ENCODE peak calls at places on chromosome X, in four cellular contexts. K, O, P and Y are unnamed samples.
A peak's percentile ranks its signal among the peaks of the same experiment; 100 is the strongest.

GRCh38 chrX:74232859-74233258 is 71.1 kb upstream of the ZCCHC13 start:
- DNase-seq in K (no peak), P (no peak), O (no peak), Y (no peak)

GRCh38 chrX:31931225-31931624 is 859.4 kb upstream of the FTHL17 start:
- DNase-seq in K (no peak), P (no peak), O (no peak), Y (no peak)

GRCh38 chrX:128078545-128078944 is 26.3 kb upstream of the ACTRT1 start:
- DNase-seq in K (no peak), O (no peak), P (no peak), Y (no peak)

GRCh38 chrX:152861116-152861515 is 30.3 kb downstream of the NSDHL start:
- DNase-seq in P (no peak), O (no peak), K (no peak), Y (no peak)

GRCh38 chrX:54810532-54810931 is 3.0 kb downstream of the MAGED2 start:
- DNase-seq in P (no peak), K (no peak), O (no peak), Y (peak; percentile 15)

GRCh38 chrX:126770179-126770578 is 49.4 kb upstream of the PRR32 start:
- DNase-seq in K (no peak), P (no peak), O (no peak), Y (peak; percentile 51)

GRCh38 chrX:113274345-113274744 is 433.7 kb upstream of the AMOT start:
- DNase-seq in K (no peak), O (no peak), P (no peak), Y (no peak)

GRCh38 chrX:52574416-52575275 is 57.8 kb upstream of the XAGE1B start:
- DNase-seq in P (no peak), O (no peak), K (peak; percentile 46), Y (peak; percentile 61)

GRCh38 chrX:44092778-44093177 is 119.6 kb upstream of the NDP start:
- DNase-seq in O (no peak), K (no peak), P (no peak), Y (no peak)

GRCh38 chrX:47658684-47659515 is at the start of gene UXT:
- DNase-seq in P (peak; percentile 95), K (peak; percentile 93), O (peak; percentile 96), Y (peak; percentile 96)

GRCh38 chrX:137025930-137026329 is 7.9 kb downstream of the GPR101 start:
- DNase-seq in P (no peak), O (no peak), K (no peak), Y (no peak)

GRCh38 chrX:106751407-106751806 is 24.9 kb downstream of the RNF128 start:
- DNase-seq in O (no peak), P (no peak), K (no peak), Y (peak; percentile 35)

GRCh38 chrX:119984652-119985051 is 41.1 kb upstream of the NKAP start:
- DNase-seq in O (no peak), K (peak; percentile 19), P (no peak), Y (no peak)

GRCh38 chrX:112211459-112211858 is 128.9 kb upstream of the TRPC5 start:
- DNase-seq in O (no peak), P (no peak), K (no peak), Y (no peak)

GRCh38 chrX:102835504-102836146 is 101.4 kb upstream of the RAB40AL start:
- DNase-seq in P (no peak), K (peak; percentile 20), O (no peak), Y (peak; percentile 76)

GRCh38 chrX:154002215-154002719 is 17.4 kb downstream of the IRAK1 start:
- DNase-seq in O (peak; percentile 77), K (no peak), P (peak; percentile 73), Y (no peak)

GRCh38 chrX:84187501-84188319 is at the start of gene RPS6KA6:
- DNase-seq in O (peak; percentile 58), K (peak; percentile 21), P (peak; percentile 64), Y (peak; percentile 81)

GRCh38 chrX:154020500-154021115 is 906 bp upstream of the IRAK1 start:
- DNase-seq in P (no peak), O (peak; percentile 43), K (no peak), Y (no peak)

GRCh38 chrX:99172958-99173357 is 1237.1 kb downstream of the PCDH19 start:
- DNase-seq in K (no peak), P (no peak), O (no peak), Y (peak; percentile 68)

GRCh38 chrX:105646592-105647372 is 175.6 kb upstream of the NRK start:
- DNase-seq in O (no peak), K (no peak), P (no peak), Y (no peak)

GRCh38 chrX:3713225-3713936 is at the start of gene PRKX:
- DNase-seq in K (peak; percentile 45), O (peak; percentile 85), P (peak; percentile 81), Y (peak; percentile 87)

GRCh38 chrX:104098151-104098808 is 14.0 kb upstream of the ZCCHC18 start:
- DNase-seq in O (no peak), K (peak; percentile 68), P (no peak), Y (peak; percentile 78)

GRCh38 chrX:39301041-39301440 is 499.8 kb downstream of the MID1IP1 start:
- DNase-seq in P (no peak), O (no peak), K (no peak), Y (no peak)

GRCh38 chrX:9285342-9285771 is 179.5 kb upstream of the TBL1X start:
- DNase-seq in O (no peak), K (no peak), P (no peak), Y (no peak)

GRCh38 chrX:46961574-46962279 is 49.5 kb downstream of the JADE3 start:
- DNase-seq in O (no peak), P (no peak), K (peak; percentile 27), Y (no peak)

GRCh38 chrX:39152106-39152649 is 350.9 kb downstream of the MID1IP1 start:
- DNase-seq in P (peak; percentile 73), O (no peak), K (peak; percentile 58), Y (peak; percentile 94)

GRCh38 chrX:153657161-153657560 is 10.2 kb downstream of the DUSP9 start:
- DNase-seq in K (no peak), O (no peak), P (no peak), Y (peak; percentile 8)

GRCh38 chrX:10566726-10567097 is 53.7 kb downstream of the MID1 start:
- DNase-seq in O (no peak), K (no peak), P (no peak), Y (no peak)

GRCh38 chrX:81316163-81316562 is 114.3 kb downstream of the SH3BGRL start:
- DNase-seq in P (no peak), O (no peak), K (no peak), Y (no peak)

GRCh38 chrX:63421411-63421810 is 70.3 kb upstream of the SPIN4 start:
- DNase-seq in P (no peak), K (no peak), O (no peak), Y (no peak)

GRCh38 chrX:133781174-133781573 is 204.2 kb downstream of the GPC3 start:
- DNase-seq in P (no peak), K (no peak), O (no peak), Y (no peak)

GRCh38 chrX:19682712-19683331 is 167.5 kb upstream of the MAP3K15 start:
- DNase-seq in K (peak; percentile 38), P (peak; percentile 61), O (peak; percentile 79), Y (peak; percentile 67)
- H3K4me3 ChIP-seq in K (no peak overlapping the region), P (no peak overlapping the region), O (no peak overlapping the region), Y (no peak overlapping the region)

DNA sequence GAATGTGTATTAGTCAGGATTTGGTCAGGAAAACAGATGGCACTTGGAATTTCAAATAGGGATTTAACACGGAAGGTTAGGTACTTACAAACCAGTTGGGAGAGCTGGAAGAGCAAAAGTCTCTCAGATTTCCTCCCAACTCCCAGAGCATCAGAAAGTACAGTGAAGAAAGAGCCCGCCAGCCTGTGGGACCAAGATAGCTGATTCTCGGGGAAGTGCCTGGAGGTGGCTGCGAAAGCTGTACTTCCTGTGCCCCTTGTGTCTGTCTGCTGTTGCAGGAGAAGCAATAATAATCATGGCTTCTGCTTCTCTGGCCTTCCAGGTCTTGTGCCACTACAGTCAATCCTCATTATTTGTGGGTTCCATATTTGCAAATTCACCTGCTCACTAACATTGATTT is 221.0 kb upstream of the BCOR start:
- DNase-seq in O (no peak), K (no peak), P (no peak), Y (no peak)
- H3K9me3 ChIP-seq in O (no peaks in the 10 kb centered on the region), K (no peaks in the 10 kb centered on the region), P (no peaks in the 10 kb centered on the region), Y (peaks cover 15% of the 10 kb centered on the region)

GRCh38 chrX:323721-324628 is 5.4 kb upstream of the GTPBP6 start:
- DNase-seq in K (peak; percentile 88), P (peak; percentile 67), O (peak; percentile 72), Y (peak; percentile 88)
- TF ChIP-seq CTCF in K (no peak), P (no peak), O (no peak), Y (peak; percentile 56)

GRCh38 chrX:21912989-21913388 is 27.5 kb upstream of the SMS start:
- DNase-seq in P (no peak), O (no peak), K (no peak), Y (no peak)
- H3K4me3 ChIP-seq in P (no peak overlapping the region), O (no peak overlapping the region), K (no peak overlapping the region), Y (no peak overlapping the region)